ENCODE peak calls at places on chromosomes 4 and X, in seven cellular contexts. T is NCI-H1092; S is mucosa of gallbladder; B is PC-3; U is stimulated activated CD8-positive, alpha-beta memory T cell treated with anti-CD3 and anti-CD28 coated beads, Interleukin-7, amount 100 ng/mL, for 4 hours; E is COR-L47; K is activated CD4-positive, alpha-beta T cell treated with anti-CD3 and anti-CD28 coated beads, Interleukin-2, amount 50 U/mL, for 24 hours. A is an unnamed sample.

GRCh38 chrX:68177542-68177941 is 255.8 kb downstream of the OPHN1 start:
- DNase-seq in U (no peak), B (peak), K (no peak), E (no peak), S (no peak), T (no peak), A (no peak)

GRCh38 chr4:54090804-54091623 is 8.9 kb upstream of the GSX2 start:
- DNase-seq in E (no peak), K (no peak), U (no peak), T (no peak), S (no peak), B (peak), A (peak)

GRCh38 chr4:23686169-23686903 is 203.5 kb downstream of the PPARGC1A start:
- DNase-seq in U (no peak), S (no peak), E (no peak), B (no peak), K (no peak), T (no peak), A (no peak)

GRCh38 chrX:101359966-101360365 is 11.4 kb upstream of the TIMM8A start:
- DNase-seq in T (no peak), K (no peak), U (no peak), B (no peak), S (no peak), E (no peak), A (no peak)

GRCh38 chr4:141246243-141246642 is 25.5 kb downstream of the ZNF330 start:
- DNase-seq in E (no peak), K (no peak), S (no peak), B (no peak), U (no peak), T (no peak), A (no peak)

GRCh38 chr4:43277003-43277402 is 384.5 kb downstream of the GRXCR1 start:
- DNase-seq in K (no peak), E (no peak), S (no peak), B (peak), U (no peak), T (no peak), A (no peak)

GRCh38 chr4:48173055-48173991 is 39.3 kb upstream of the TXK start:
- DNase-seq in U (no peak), S (no peak), T (no peak), K (no peak), B (peak), E (no peak), A (peak)

GRCh38 chr4:147480891-147481576 is at the start of gene EDNRA:
- DNase-seq in S (peak), K (no peak), U (no peak), E (no peak), T (no peak), B (peak), A (no peak)

GRCh38 chr4:37976991-37977470 is 16.8 kb downstream of the PTTG2 start:
- DNase-seq in S (peak), E (peak), B (peak), U (peak), K (peak), T (peak), A (peak)

GRCh38 chrX:123927845-123928244 is 33.7 kb upstream of the STAG2 start:
- DNase-seq in T (no peak), K (no peak), U (no peak), E (no peak), S (no peak), B (no peak), A (no peak)

GRCh38 chr4:185229021-185229818 is 19.8 kb downstream of the SNX25 start:
- DNase-seq in E (no peak), B (no peak), U (no peak), K (no peak), S (no peak), T (no peak), A (peak)

GRCh38 chr4:8710416-8710815 is 117.9 kb downstream of the CPZ start:
- DNase-seq in U (no peak), T (no peak), S (no peak), E (no peak), B (no peak), K (no peak), A (no peak)

GRCh38 chr4:103098331-103098730 is 1.3 kb downstream of the BDH2 start:
- DNase-seq in K (no peak), U (no peak), T (no peak), S (no peak), E (no peak), B (no peak), A (no peak)

GRCh38 chr4:183469936-183470335 is 25.5 kb downstream of the CDKN2AIP start:
- DNase-seq in T (no peak), S (no peak), K (no peak), U (no peak), E (no peak), B (peak), A (peak)

GRCh38 chrX:45850197-45850774 is 649.6 kb upstream of the DIPK2B start:
- DNase-seq in E (peak), T (no peak), U (no peak), B (peak), S (no peak), K (peak), A (peak)

GRCh38 chrX:22959204-22959920 is 40.4 kb upstream of the DDX53 start:
- DNase-seq in T (no peak), K (no peak), E (no peak), U (no peak), B (no peak), S (no peak), A (no peak)

GRCh38 chrX:132413459-132413858 is 75.4 kb downstream of the MBNL3 start:
- DNase-seq in B (no peak), K (no peak), E (no peak), U (no peak), T (no peak), S (no peak), A (no peak)

GRCh38 chrX:119573840-119574393 is 446 bp upstream of the UBE2A start:
- DNase-seq in S (peak), K (no peak), T (no peak), B (peak), U (no peak), E (no peak), A (peak)

GRCh38 chrX:149504226-149504914 is 736 bp downstream of the IDS start:
- DNase-seq in S (no peak), K (peak), T (peak), U (no peak), B (peak), E (peak), A (peak)

GRCh38 chr4:962231-963208 is 10.8 kb downstream of the DGKQ start:
- DNase-seq in S (no peak), T (peak), B (no peak), E (peak), U (no peak), K (no peak), A (peak)

GRCh38 chr4:2592572-2592971 is 56.1 kb downstream of the FAM193A start:
- DNase-seq in K (no peak), U (no peak), S (no peak), E (no peak), T (no peak), B (no peak), A (no peak)

GRCh38 chr4:156638332-156638731 is 333.3 kb downstream of the PDGFC start:
- DNase-seq in K (no peak), E (no peak), B (no peak), T (no peak), S (no peak), U (no peak), A (no peak)

GRCh38 chr4:81984746-81985145 is 389.0 kb downstream of the HNRNPD start:
- DNase-seq in E (no peak), U (no peak), S (no peak), K (no peak), B (no peak), T (no peak), A (no peak)

GRCh38 chrX:26352891-26353430 is 137.0 kb downstream of the MAGEB5 start:
- DNase-seq in U (no peak), T (no peak), S (no peak), K (no peak), B (no peak), E (no peak), A (no peak)

GRCh38 chr4:110010797-110011196 is 98.1 kb downstream of the EGF start:
- DNase-seq in U (no peak), E (no peak), T (no peak), K (no peak), S (no peak), B (no peak), A (no peak)

GRCh38 chr4:3414421-3415279 is 27.1 kb upstream of the HGFAC start:
- DNase-seq in E (no peak), U (no peak), K (no peak), S (no peak), T (no peak), B (no peak), A (no peak)

GRCh38 chr4:53193111-53193510 is 172.8 kb downstream of the SCFD2 start:
- DNase-seq in T (no peak), S (no peak), U (no peak), K (no peak), E (no peak), B (no peak), A (no peak)

GRCh38 chr4:160299608-160300007 is 1196.7 kb downstream of the RAPGEF2 start:
- DNase-seq in T (peak), B (peak), K (no peak), S (no peak), U (no peak), E (peak), A (no peak)